ENCODE peak calls at places on chromosomes 1 and 21, in ten cellular contexts. One of them, this sample, is unnamed. For H3K36me3 and H3K4me1, the result is how much of the 10 kb centered on the place peaks cover.

GRCh38 chr1:89987170-89987819 is 7.6 kb upstream of the ZNF326 start:
- DNase-seq in cardiac muscle cell: peak
- DNase-seq in body of pancreas: peak
- DNase-seq in colonic mucosa: peak
- DNase-seq in MM.1S: peak
- DNase-seq in fibroblast of lung: peak
- DNase-seq in stomach: peak
- DNase-seq in lower lobe of right lung: no peak
- DNase-seq in suprapubic skin: no peak
- DNase-seq in uterus: peak
- DNase-seq in this sample: no peak

GRCh38 chr1:223763881-223764280 is 51.5 kb downstream of the CAPN2 start:
- DNase-seq in cardiac muscle cell: no peak
- DNase-seq in body of pancreas: no peak
- DNase-seq in colonic mucosa: no peak
- DNase-seq in MM.1S: peak
- DNase-seq in fibroblast of lung: no peak
- DNase-seq in stomach: no peak
- DNase-seq in lower lobe of right lung: no peak
- DNase-seq in suprapubic skin: no peak
- DNase-seq in uterus: no peak
- DNase-seq in this sample: no peak

GRCh38 chr21:45030637-45031218 is 43.7 kb upstream of the ADARB1 start:
- DNase-seq in cardiac muscle cell: no peak
- DNase-seq in body of pancreas: no peak
- DNase-seq in colonic mucosa: no peak
- DNase-seq in MM.1S: no peak
- DNase-seq in fibroblast of lung: peak
- DNase-seq in stomach: no peak
- DNase-seq in lower lobe of right lung: no peak
- DNase-seq in suprapubic skin: no peak
- DNase-seq in uterus: no peak
- DNase-seq in this sample: no peak

GRCh38 chr1:55323760-55324159 is 108.6 kb upstream of the USP24 start:
- DNase-seq in cardiac muscle cell: no peak
- DNase-seq in body of pancreas: no peak
- DNase-seq in colonic mucosa: no peak
- DNase-seq in MM.1S: no peak
- DNase-seq in fibroblast of lung: no peak
- DNase-seq in stomach: no peak
- DNase-seq in lower lobe of right lung: no peak
- DNase-seq in suprapubic skin: no peak
- DNase-seq in uterus: no peak
- DNase-seq in this sample: no peak

GRCh38 chr1:23823767-23824166 is 1.5 kb downstream of the HMGCL start:
- DNase-seq in cardiac muscle cell: no peak
- DNase-seq in body of pancreas: no peak
- DNase-seq in colonic mucosa: no peak
- DNase-seq in MM.1S: no peak
- DNase-seq in fibroblast of lung: no peak
- DNase-seq in stomach: no peak
- DNase-seq in lower lobe of right lung: no peak
- DNase-seq in suprapubic skin: no peak
- DNase-seq in uterus: no peak
- DNase-seq in this sample: no peak

GRCh38 chr1:68120136-68120791 is 69.8 kb upstream of the DIRAS3 start:
- DNase-seq in cardiac muscle cell: peak
- DNase-seq in body of pancreas: peak
- DNase-seq in colonic mucosa: peak
- DNase-seq in MM.1S: peak
- DNase-seq in fibroblast of lung: peak
- DNase-seq in stomach: peak
- DNase-seq in lower lobe of right lung: no peak
- DNase-seq in suprapubic skin: no peak
- DNase-seq in uterus: peak
- DNase-seq in this sample: no peak

GRCh38 chr1:56758135-56758534 is 61.1 kb downstream of the FYB2 start:
- DNase-seq in cardiac muscle cell: peak
- DNase-seq in body of pancreas: peak
- DNase-seq in colonic mucosa: peak
- DNase-seq in MM.1S: no peak
- DNase-seq in fibroblast of lung: no peak
- DNase-seq in stomach: peak
- DNase-seq in lower lobe of right lung: no peak
- DNase-seq in suprapubic skin: no peak
- DNase-seq in uterus: no peak
- DNase-seq in this sample: no peak

GRCh38 chr1:178706467-178706866 is 18.6 kb upstream of the RALGPS2 start:
- DNase-seq in cardiac muscle cell: no peak
- DNase-seq in body of pancreas: no peak
- DNase-seq in colonic mucosa: no peak
- DNase-seq in MM.1S: no peak
- DNase-seq in fibroblast of lung: peak
- DNase-seq in stomach: no peak
- DNase-seq in lower lobe of right lung: no peak
- DNase-seq in suprapubic skin: no peak
- DNase-seq in uterus: peak
- DNase-seq in this sample: no peak

GRCh38 chr1:228084325-228084724 is 1.8 kb downstream of the ARF1 start:
- DNase-seq in cardiac muscle cell: no peak
- DNase-seq in body of pancreas: no peak
- DNase-seq in colonic mucosa: no peak
- DNase-seq in MM.1S: peak
- DNase-seq in fibroblast of lung: peak
- DNase-seq in stomach: no peak
- DNase-seq in lower lobe of right lung: peak
- DNase-seq in suprapubic skin: no peak
- DNase-seq in uterus: no peak
- DNase-seq in this sample: no peak

GRCh38 chr1:109659145-109659544 is 3.2 kb downstream of the GSTM4 start:
- DNase-seq in cardiac muscle cell: no peak
- DNase-seq in body of pancreas: peak
- DNase-seq in colonic mucosa: no peak
- DNase-seq in MM.1S: no peak
- DNase-seq in fibroblast of lung: no peak
- DNase-seq in stomach: no peak
- DNase-seq in lower lobe of right lung: no peak
- DNase-seq in suprapubic skin: no peak
- DNase-seq in uterus: no peak
- DNase-seq in this sample: no peak

GRCh38 chr1:182095946-182096345 is 34.4 kb upstream of the ZNF648 start:
- DNase-seq in cardiac muscle cell: no peak
- DNase-seq in body of pancreas: no peak
- DNase-seq in colonic mucosa: no peak
- DNase-seq in MM.1S: no peak
- DNase-seq in fibroblast of lung: no peak
- DNase-seq in stomach: no peak
- DNase-seq in lower lobe of right lung: no peak
- DNase-seq in suprapubic skin: no peak
- DNase-seq in uterus: no peak
- DNase-seq in this sample: no peak

GRCh38 chr21:32334980-32335471 is 36.4 kb downstream of the MRAP start:
- DNase-seq in cardiac muscle cell: no peak
- DNase-seq in body of pancreas: peak
- DNase-seq in colonic mucosa: no peak
- DNase-seq in MM.1S: no peak
- DNase-seq in fibroblast of lung: no peak
- DNase-seq in stomach: no peak
- DNase-seq in lower lobe of right lung: no peak
- DNase-seq in suprapubic skin: no peak
- DNase-seq in uterus: no peak
- DNase-seq in this sample: no peak

GRCh38 chr1:117473063-117473462 is 105.8 kb downstream of the MAN1A2 start:
- DNase-seq in cardiac muscle cell: peak
- DNase-seq in body of pancreas: no peak
- DNase-seq in colonic mucosa: no peak
- DNase-seq in MM.1S: no peak
- DNase-seq in fibroblast of lung: no peak
- DNase-seq in stomach: no peak
- DNase-seq in lower lobe of right lung: no peak
- DNase-seq in suprapubic skin: no peak
- DNase-seq in uterus: no peak
- DNase-seq in this sample: no peak

GRCh38 chr1:72182859-72183258 is 99.5 kb downstream of the NEGR1 start:
- DNase-seq in cardiac muscle cell: no peak
- DNase-seq in body of pancreas: no peak
- DNase-seq in colonic mucosa: no peak
- DNase-seq in MM.1S: no peak
- DNase-seq in fibroblast of lung: no peak
- DNase-seq in stomach: no peak
- DNase-seq in lower lobe of right lung: no peak
- DNase-seq in suprapubic skin: no peak
- DNase-seq in uterus: no peak
- DNase-seq in this sample: no peak

GRCh38 chr1:73587080-73587479 is 610.9 kb downstream of the LRRIQ3 start:
- DNase-seq in cardiac muscle cell: no peak
- DNase-seq in body of pancreas: no peak
- DNase-seq in colonic mucosa: no peak
- DNase-seq in MM.1S: no peak
- DNase-seq in fibroblast of lung: no peak
- DNase-seq in stomach: no peak
- DNase-seq in lower lobe of right lung: no peak
- DNase-seq in suprapubic skin: no peak
- DNase-seq in uterus: no peak
- DNase-seq in this sample: no peak

GRCh38 chr1:243316366-243316989 is 60.6 kb downstream of the SDCCAG8 start:
- DNase-seq in cardiac muscle cell: no peak
- DNase-seq in body of pancreas: no peak
- DNase-seq in colonic mucosa: no peak
- DNase-seq in MM.1S: no peak
- DNase-seq in fibroblast of lung: no peak
- DNase-seq in stomach: no peak
- DNase-seq in lower lobe of right lung: no peak
- DNase-seq in suprapubic skin: no peak
- DNase-seq in uterus: no peak
- DNase-seq in this sample: no peak
- H3K36me3 ChIP-seq in cardiac muscle cell: under half
- H3K36me3 ChIP-seq in body of pancreas: under half
- H3K36me3 ChIP-seq in colonic mucosa: under half
- H3K36me3 ChIP-seq in MM.1S: under half
- H3K36me3 ChIP-seq in fibroblast of lung: under half
- H3K36me3 ChIP-seq in stomach: under half
- H3K36me3 ChIP-seq in lower lobe of right lung: under half
- H3K36me3 ChIP-seq in suprapubic skin: under half
- H3K36me3 ChIP-seq in uterus: under half
- H3K36me3 ChIP-seq in this sample: under half

GRCh38 chr1:207813513-207813881 is 61.6 kb downstream of the CD46 start:
- DNase-seq in cardiac muscle cell: no peak
- DNase-seq in body of pancreas: no peak
- DNase-seq in colonic mucosa: no peak
- DNase-seq in MM.1S: no peak
- DNase-seq in fibroblast of lung: no peak
- DNase-seq in stomach: no peak
- DNase-seq in lower lobe of right lung: no peak
- DNase-seq in suprapubic skin: no peak
- DNase-seq in uterus: no peak
- DNase-seq in this sample: no peak

GRCh38 chr1:207814469-207814868 is 62.6 kb downstream of the CD46 start:
- DNase-seq in cardiac muscle cell: no peak
- DNase-seq in body of pancreas: no peak
- DNase-seq in colonic mucosa: no peak
- DNase-seq in MM.1S: no peak
- DNase-seq in fibroblast of lung: no peak
- DNase-seq in stomach: no peak
- DNase-seq in lower lobe of right lung: no peak
- DNase-seq in suprapubic skin: no peak
- DNase-seq in uterus: no peak
- DNase-seq in this sample: no peak

GRCh38 chr1:207812778-207813512 is 61.1 kb downstream of the CD46 start:
- DNase-seq in cardiac muscle cell: no peak
- DNase-seq in body of pancreas: no peak
- DNase-seq in colonic mucosa: no peak
- DNase-seq in MM.1S: no peak
- DNase-seq in fibroblast of lung: no peak
- DNase-seq in stomach: no peak
- DNase-seq in lower lobe of right lung: no peak
- DNase-seq in suprapubic skin: no peak
- DNase-seq in uterus: no peak
- DNase-seq in this sample: no peak

GRCh38 chr1:207815466-207815865 is 63.6 kb downstream of the CD46 start:
- DNase-seq in cardiac muscle cell: no peak
- DNase-seq in body of pancreas: no peak
- DNase-seq in colonic mucosa: no peak
- DNase-seq in MM.1S: no peak
- DNase-seq in fibroblast of lung: no peak
- DNase-seq in stomach: no peak
- DNase-seq in lower lobe of right lung: no peak
- DNase-seq in suprapubic skin: peak
- DNase-seq in uterus: no peak
- DNase-seq in this sample: no peak

GRCh38 chr1:207813946-207814345 is 62.1 kb downstream of the CD46 start:
- DNase-seq in cardiac muscle cell: no peak
- DNase-seq in body of pancreas: no peak
- DNase-seq in colonic mucosa: no peak
- DNase-seq in MM.1S: no peak
- DNase-seq in fibroblast of lung: no peak
- DNase-seq in stomach: peak
- DNase-seq in lower lobe of right lung: no peak
- DNase-seq in suprapubic skin: no peak
- DNase-seq in uterus: no peak
- DNase-seq in this sample: no peak
- H3K4me1 ChIP-seq in cardiac muscle cell: under half
- H3K4me1 ChIP-seq in body of pancreas: half or more
- H3K4me1 ChIP-seq in colonic mucosa: under half
- H3K4me1 ChIP-seq in MM.1S: under half
- H3K4me1 ChIP-seq in fibroblast of lung: under half
- H3K4me1 ChIP-seq in stomach: half or more
- H3K4me1 ChIP-seq in lower lobe of right lung: half or more
- H3K4me1 ChIP-seq in suprapubic skin: half or more
- H3K4me1 ChIP-seq in uterus: under half
- H3K4me1 ChIP-seq in this sample: under half

DNA sequence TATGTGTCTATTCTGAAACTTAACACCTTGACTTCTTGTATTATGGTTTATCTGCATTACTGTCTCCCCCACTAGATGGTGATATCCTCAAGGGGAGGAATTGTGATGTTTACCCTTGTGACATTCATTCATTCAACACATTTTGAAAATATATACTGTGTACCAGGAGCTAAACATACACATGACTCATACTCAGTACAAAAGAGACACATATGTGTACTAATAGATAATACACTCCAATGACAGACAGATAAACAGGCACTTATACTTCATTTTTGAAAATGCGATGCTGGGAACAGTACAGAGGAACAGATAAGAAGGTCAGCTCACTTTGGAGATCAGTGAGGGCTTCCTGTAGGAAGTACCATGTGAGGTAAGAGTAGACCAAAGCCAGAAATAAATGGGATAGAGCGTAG is 8.9 kb upstream of the RAB3GAP2 start:
- DNase-seq in cardiac muscle cell: no peak
- DNase-seq in body of pancreas: no peak
- DNase-seq in colonic mucosa: no peak
- DNase-seq in MM.1S: peak
- DNase-seq in fibroblast of lung: peak
- DNase-seq in stomach: no peak
- DNase-seq in lower lobe of right lung: no peak
- DNase-seq in suprapubic skin: no peak
- DNase-seq in uterus: no peak
- DNase-seq in this sample: no peak
- TF ChIP-seq CTCF in cardiac muscle cell: peak
- TF ChIP-seq CTCF in body of pancreas: no peak
- TF ChIP-seq CTCF in colonic mucosa: no peak
- TF ChIP-seq CTCF in MM.1S: peak
- TF ChIP-seq CTCF in fibroblast of lung: peak
- TF ChIP-seq CTCF in stomach: no peak
- TF ChIP-seq CTCF in lower lobe of right lung: peak
- TF ChIP-seq CTCF in suprapubic skin: no peak
- TF ChIP-seq CTCF in uterus: peak
- TF ChIP-seq CTCF in this sample: peak

GRCh38 chr1:33350611-33351280 is 29.8 kb upstream of the A3GALT2 start:
- DNase-seq in cardiac muscle cell: no peak
- DNase-seq in body of pancreas: no peak
- DNase-seq in colonic mucosa: no peak
- DNase-seq in MM.1S: no peak
- DNase-seq in fibroblast of lung: no peak
- DNase-seq in stomach: no peak
- DNase-seq in lower lobe of right lung: no peak
- DNase-seq in suprapubic skin: no peak
- DNase-seq in uterus: no peak
- DNase-seq in this sample: no peak
- H3K36me3 ChIP-seq in cardiac muscle cell: under half
- H3K36me3 ChIP-seq in body of pancreas: under half
- H3K36me3 ChIP-seq in colonic mucosa: under half
- H3K36me3 ChIP-seq in MM.1S: under half
- H3K36me3 ChIP-seq in fibroblast of lung: under half
- H3K36me3 ChIP-seq in stomach: under half
- H3K36me3 ChIP-seq in lower lobe of right lung: under half
- H3K36me3 ChIP-seq in suprapubic skin: under half
- H3K36me3 ChIP-seq in uterus: under half
- H3K36me3 ChIP-seq in this sample: under half